ENCODE peak calls at places on chromosomes 3 and 15, in six cellular contexts. One of them, this sample, is unnamed.

GRCh38 chr3:46422617-46423016 is 15.6 kb downstream of the CCRL2 start:
- DNase-seq in H1: no peak
- DNase-seq in GM12878: no peak
- DNase-seq in K562: peak
- DNase-seq in GM12891: no peak
- DNase-seq in HepG2: no peak
- DNase-seq in this sample: no peak

GRCh38 chr3:64187065-64187959 is 38.0 kb downstream of the PRICKLE2 start:
- DNase-seq in H1: no peak
- DNase-seq in GM12878: no peak
- DNase-seq in K562: no peak
- DNase-seq in GM12891: no peak
- DNase-seq in HepG2: peak
- DNase-seq in this sample: no peak

GRCh38 chr3:45182915-45183881 is 37.0 kb upstream of the CDCP1 start:
- DNase-seq in H1: no peak
- DNase-seq in GM12878: no peak
- DNase-seq in K562: peak
- DNase-seq in GM12891: no peak
- DNase-seq in HepG2: peak
- DNase-seq in this sample: no peak

GRCh38 chr3:52786330-52787215 is 8.0 kb upstream of the ITIH3 start:
- DNase-seq in H1: no peak
- DNase-seq in GM12878: no peak
- DNase-seq in K562: no peak
- DNase-seq in GM12891: no peak
- DNase-seq in HepG2: no peak
- DNase-seq in this sample: no peak

GRCh38 chr15:67138946-67139855 is 73.8 kb downstream of the SMAD3 start:
- DNase-seq in H1: no peak
- DNase-seq in GM12878: no peak
- DNase-seq in K562: no peak
- DNase-seq in GM12891: no peak
- DNase-seq in HepG2: no peak
- DNase-seq in this sample: no peak

GRCh38 chr3:69181592-69182211 is 59.3 kb upstream of the LMOD3 start:
- DNase-seq in H1: no peak
- DNase-seq in GM12878: no peak
- DNase-seq in K562: no peak
- DNase-seq in GM12891: no peak
- DNase-seq in HepG2: peak
- DNase-seq in this sample: no peak

GRCh38 chr3:161104561-161105551 is at the start of gene B3GALNT1:
- DNase-seq in H1: peak
- DNase-seq in GM12878: no peak
- DNase-seq in K562: no peak
- DNase-seq in GM12891: peak
- DNase-seq in HepG2: no peak
- DNase-seq in this sample: peak

GRCh38 chr3:148757238-148757930 is 59.7 kb downstream of the AGTR1 start:
- DNase-seq in H1: no peak
- DNase-seq in GM12878: no peak
- DNase-seq in K562: no peak
- DNase-seq in GM12891: no peak
- DNase-seq in HepG2: no peak
- DNase-seq in this sample: no peak

GRCh38 chr15:90729266-90729665 is 12.1 kb downstream of the BLM start:
- DNase-seq in H1: no peak
- DNase-seq in GM12878: no peak
- DNase-seq in K562: no peak
- DNase-seq in GM12891: no peak
- DNase-seq in HepG2: no peak
- DNase-seq in this sample: no peak

GRCh38 chr15:39181901-39182300 is 399.0 kb upstream of the THBS1 start:
- DNase-seq in H1: no peak
- DNase-seq in GM12878: no peak
- DNase-seq in K562: no peak
- DNase-seq in GM12891: no peak
- DNase-seq in HepG2: peak
- DNase-seq in this sample: no peak

GRCh38 chr3:188683032-188683491 is 488.7 kb upstream of the TPRG1 start:
- DNase-seq in H1: no peak
- DNase-seq in GM12878: no peak
- DNase-seq in K562: no peak
- DNase-seq in GM12891: no peak
- DNase-seq in HepG2: peak
- DNase-seq in this sample: no peak

GRCh38 chr3:100159564-100160153 is 45.4 kb upstream of the FILIP1L start:
- DNase-seq in H1: no peak
- DNase-seq in GM12878: no peak
- DNase-seq in K562: no peak
- DNase-seq in GM12891: no peak
- DNase-seq in HepG2: no peak
- DNase-seq in this sample: no peak

GRCh38 chr3:155704771-155705559 is 39.9 kb downstream of the PLCH1 start:
- DNase-seq in H1: no peak
- DNase-seq in GM12878: no peak
- DNase-seq in K562: no peak
- DNase-seq in GM12891: no peak
- DNase-seq in HepG2: peak
- DNase-seq in this sample: no peak

GRCh38 chr15:29693225-29693624 is 129.0 kb downstream of the TJP1 start:
- DNase-seq in H1: no peak
- DNase-seq in GM12878: no peak
- DNase-seq in K562: no peak
- DNase-seq in GM12891: no peak
- DNase-seq in HepG2: no peak
- DNase-seq in this sample: no peak

GRCh38 chr3:64647825-64648224 is 40.0 kb downstream of the ADAMTS9 start:
- DNase-seq in H1: no peak
- DNase-seq in GM12878: no peak
- DNase-seq in K562: no peak
- DNase-seq in GM12891: no peak
- DNase-seq in HepG2: no peak
- DNase-seq in this sample: no peak

GRCh38 chr3:176663376-176663775 is 533.9 kb downstream of the TBL1XR1 start:
- DNase-seq in H1: no peak
- DNase-seq in GM12878: no peak
- DNase-seq in K562: no peak
- DNase-seq in GM12891: no peak
- DNase-seq in HepG2: no peak
- DNase-seq in this sample: no peak

GRCh38 chr3:14548321-14548729 is 8.2 kb upstream of the GRIP2 start:
- DNase-seq in H1: peak
- DNase-seq in GM12878: no peak
- DNase-seq in K562: peak
- DNase-seq in GM12891: peak
- DNase-seq in HepG2: peak
- DNase-seq in this sample: peak

GRCh38 chr3:128488636-128488994 is 4.4 kb downstream of the GATA2 start:
- DNase-seq in H1: no peak
- DNase-seq in GM12878: no peak
- DNase-seq in K562: no peak
- DNase-seq in GM12891: no peak
- DNase-seq in HepG2: no peak
- DNase-seq in this sample: no peak

GRCh38 chr3:58419782-58420512 is 13.7 kb downstream of the PDHB start:
- DNase-seq in H1: no peak
- DNase-seq in GM12878: peak
- DNase-seq in K562: peak
- DNase-seq in GM12891: no peak
- DNase-seq in HepG2: no peak
- DNase-seq in this sample: no peak

GRCh38 chr15:92020765-92021164 is 167.3 kb downstream of the SLCO3A1 start:
- DNase-seq in H1: no peak
- DNase-seq in GM12878: no peak
- DNase-seq in K562: no peak
- DNase-seq in GM12891: no peak
- DNase-seq in HepG2: no peak
- DNase-seq in this sample: no peak

GRCh38 chr3:188294823-188295487 is 141.0 kb downstream of the LPP start:
- DNase-seq in H1: no peak
- DNase-seq in GM12878: no peak
- DNase-seq in K562: no peak
- DNase-seq in GM12891: no peak
- DNase-seq in HepG2: peak
- DNase-seq in this sample: no peak

GRCh38 chr3:111906667-111907066 is 47.6 kb downstream of the PHLDB2 start:
- DNase-seq in H1: no peak
- DNase-seq in GM12878: no peak
- DNase-seq in K562: no peak
- DNase-seq in GM12891: no peak
- DNase-seq in HepG2: no peak
- DNase-seq in this sample: no peak

GRCh38 chr3:7813412-7813811 is 688.2 kb upstream of the LMCD1 start:
- DNase-seq in H1: no peak
- DNase-seq in GM12878: no peak
- DNase-seq in K562: no peak
- DNase-seq in GM12891: no peak
- DNase-seq in HepG2: no peak
- DNase-seq in this sample: no peak

GRCh38 chr15:33698128-33698527 is 270.2 kb upstream of the CHRM5 start:
- DNase-seq in H1: no peak
- DNase-seq in GM12878: no peak
- DNase-seq in K562: no peak
- DNase-seq in GM12891: no peak
- DNase-seq in HepG2: no peak
- DNase-seq in this sample: no peak

DNA sequence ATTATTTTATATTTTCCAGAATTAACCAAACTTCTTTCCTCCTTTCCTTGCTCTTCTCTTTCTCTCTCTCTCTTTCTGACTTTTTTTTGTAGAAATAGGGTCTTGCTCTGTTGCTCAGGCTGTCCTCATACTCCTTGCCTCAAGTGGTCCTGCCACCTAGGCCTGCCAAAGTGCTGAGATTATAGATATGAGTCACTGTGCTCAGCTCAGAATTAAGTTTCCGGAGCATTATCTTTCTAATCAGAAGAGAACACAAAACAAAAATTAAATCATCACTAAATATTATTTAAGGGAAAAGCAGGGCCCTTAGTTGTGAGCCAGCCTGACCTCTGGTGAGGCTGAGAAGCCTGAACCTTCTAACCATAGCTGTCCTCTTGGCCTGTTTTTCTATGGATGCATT is 168.2 kb downstream of the SOX2 start:
- DNase-seq in H1: no peak
- DNase-seq in GM12878: no peak
- DNase-seq in K562: no peak
- DNase-seq in GM12891: no peak
- DNase-seq in HepG2: no peak
- DNase-seq in this sample: no peak
- TF ChIP-seq POLR2A in H1: no peak
- TF ChIP-seq POLR2A in GM12878: no peak
- TF ChIP-seq POLR2A in K562: no peak
- TF ChIP-seq POLR2A in GM12891: no peak
- TF ChIP-seq POLR2A in HepG2: no peak
- TF ChIP-seq POLR2A in this sample: no peak

DNA sequence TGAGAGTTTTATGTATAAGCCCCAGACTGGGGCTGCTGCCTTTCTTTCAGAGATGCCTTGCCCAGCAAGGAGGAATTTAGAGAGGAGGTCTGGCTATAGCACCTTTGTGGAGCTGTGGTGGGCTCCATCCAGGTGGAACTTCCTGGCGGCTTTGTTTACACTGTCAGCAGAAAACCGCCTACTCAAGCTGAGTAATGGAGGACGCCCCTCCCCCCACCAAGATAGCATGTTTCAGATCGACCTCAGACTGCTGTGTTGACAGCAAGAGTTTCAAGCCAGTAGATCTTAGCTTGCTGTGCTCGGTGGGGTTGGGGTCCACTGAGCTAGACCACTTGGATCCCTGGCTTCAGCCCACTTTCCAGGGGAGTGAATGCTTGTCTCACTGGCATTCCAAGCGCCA is 155.6 kb downstream of the STXBP5L start:
- DNase-seq in H1: no peak
- DNase-seq in GM12878: no peak
- DNase-seq in K562: no peak
- DNase-seq in GM12891: no peak
- DNase-seq in HepG2: no peak
- DNase-seq in this sample: no peak
- TF ChIP-seq POLR2AphosphoS5 in H1: no peak
- TF ChIP-seq POLR2AphosphoS5 in GM12878: no peak
- TF ChIP-seq POLR2AphosphoS5 in K562: no peak
- TF ChIP-seq POLR2AphosphoS5 in GM12891: no peak
- TF ChIP-seq POLR2AphosphoS5 in HepG2: no peak
- TF ChIP-seq POLR2AphosphoS5 in this sample: no peak

DNA sequence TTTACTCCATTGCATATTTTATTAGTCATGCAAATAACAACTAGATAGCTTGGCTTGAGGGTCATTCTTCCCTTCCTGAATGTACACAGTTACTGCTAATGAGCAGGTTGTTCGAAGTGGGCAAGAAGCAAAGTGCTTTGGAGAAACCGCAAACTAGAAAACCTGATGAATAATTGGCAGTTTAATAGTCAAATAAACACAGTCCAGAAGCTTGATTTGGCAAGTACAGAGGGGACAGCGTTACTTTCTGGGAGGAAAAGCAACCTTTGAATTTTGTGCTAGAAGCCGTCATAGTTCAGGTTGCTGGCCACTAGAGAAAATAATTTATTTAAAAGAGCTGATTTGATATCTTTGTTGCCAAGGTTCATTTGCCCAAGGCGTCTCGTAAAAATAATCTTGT is 94.9 kb downstream of the MFSD1 start:
- DNase-seq in H1: no peak
- DNase-seq in GM12878: no peak
- DNase-seq in K562: no peak
- DNase-seq in GM12891: no peak
- DNase-seq in HepG2: no peak
- DNase-seq in this sample: no peak
- TF ChIP-seq TAF1 in H1: no peak
- TF ChIP-seq TAF1 in GM12878: no peak
- TF ChIP-seq TAF1 in K562: no peak
- TF ChIP-seq TAF1 in GM12891: no peak
- TF ChIP-seq TAF1 in HepG2: no peak
- TF ChIP-seq TAF1 in this sample: no peak

DNA sequence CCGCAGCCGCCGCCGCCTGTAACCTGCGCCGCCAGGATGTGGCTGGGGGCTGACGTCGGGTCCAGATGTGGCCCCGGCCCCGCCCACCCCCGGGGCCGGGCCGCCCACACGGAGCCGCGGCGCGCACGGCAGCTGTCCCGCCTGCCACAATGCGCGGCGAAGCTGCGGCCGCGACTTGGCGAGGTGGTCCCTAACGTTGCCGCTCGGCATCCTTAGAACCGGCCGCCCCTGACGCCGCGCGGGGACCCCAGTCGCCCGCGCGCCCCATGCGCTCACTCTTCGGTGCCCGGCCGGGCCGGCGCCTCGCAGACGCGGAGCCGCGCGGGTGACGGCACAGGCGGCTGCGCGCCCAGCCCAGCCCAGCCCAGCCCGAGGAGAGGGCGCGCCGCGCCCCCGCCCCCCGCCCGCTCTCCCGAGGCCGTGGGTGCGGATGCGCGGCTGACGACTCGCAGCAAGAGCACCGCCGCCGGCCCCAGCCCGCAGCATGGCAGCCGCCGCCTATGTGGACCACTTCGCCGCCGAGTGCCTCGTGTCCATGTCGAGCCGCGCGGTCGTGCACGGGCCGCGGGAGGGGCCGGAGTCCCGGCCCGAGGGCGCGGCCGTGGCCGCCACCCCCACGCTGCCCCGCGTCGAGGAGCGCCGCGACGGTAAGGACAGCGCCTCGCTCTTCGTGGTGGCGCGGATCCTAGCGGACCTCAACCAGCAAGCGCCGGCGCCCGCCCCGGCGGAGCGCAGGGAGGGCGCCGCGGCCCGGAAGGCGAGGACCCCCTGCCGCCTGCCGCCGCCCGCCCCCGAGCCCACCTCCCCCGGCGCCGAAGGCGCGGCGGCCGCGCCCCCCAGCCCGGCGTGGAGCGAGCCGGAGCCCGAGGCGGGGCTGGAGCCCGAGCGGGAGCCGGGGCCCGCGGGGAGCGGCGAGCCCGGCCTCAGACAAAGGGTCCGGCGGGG is at the start of gene KLF13:
- DNase-seq in H1: no peak
- DNase-seq in GM12878: no peak
- DNase-seq in K562: peak
- DNase-seq in GM12891: no peak
- DNase-seq in HepG2: no peak
- DNase-seq in this sample: peak
- TF ChIP-seq POLR2A in H1: no peak
- TF ChIP-seq POLR2A in GM12878: peak
- TF ChIP-seq POLR2A in K562: no peak
- TF ChIP-seq POLR2A in GM12891: no peak
- TF ChIP-seq POLR2A in HepG2: no peak
- TF ChIP-seq POLR2A in this sample: no peak